ENCODE peak calls at places on chromosomes 5 and 9, in nine cellular contexts. One of them, this sample, is unnamed.

GRCh38 chr9:136840877-136841645 is 1.2 kb upstream of the AJM1 start:
- DNase-seq in dorsolateral prefrontal cortex: peak; percentile 86
- DNase-seq in mesendoderm: peak; percentile 59
- DNase-seq in effector memory CD4-positive, alpha-beta T cell: no peak
- DNase-seq in tibial nerve: no peak
- DNase-seq in upper lobe of right lung: no peak
- DNase-seq in ovary: no peak
- DNase-seq in Peyer's patch: peak; percentile 87
- DNase-seq in naive thymus-derived CD4-positive, alpha-beta T cell: no peak
- DNase-seq in this sample: no peak

GRCh38 chr5:173888473-173889135 is 455 bp downstream of the CPEB4 start:
- DNase-seq in dorsolateral prefrontal cortex: no peak
- DNase-seq in mesendoderm: peak; percentile 26
- DNase-seq in effector memory CD4-positive, alpha-beta T cell: peak; percentile 16
- DNase-seq in tibial nerve: no peak
- DNase-seq in upper lobe of right lung: peak; percentile 74
- DNase-seq in ovary: peak; percentile 56
- DNase-seq in Peyer's patch: peak; percentile 53
- DNase-seq in naive thymus-derived CD4-positive, alpha-beta T cell: no peak
- DNase-seq in this sample: peak; percentile 87

GRCh38 chr5:125422342-125422741 is 675.9 kb upstream of the ZNF608 start:
- DNase-seq in dorsolateral prefrontal cortex: no peak
- DNase-seq in mesendoderm: no peak
- DNase-seq in effector memory CD4-positive, alpha-beta T cell: no peak
- DNase-seq in tibial nerve: no peak
- DNase-seq in upper lobe of right lung: no peak
- DNase-seq in ovary: no peak
- DNase-seq in Peyer's patch: no peak
- DNase-seq in naive thymus-derived CD4-positive, alpha-beta T cell: no peak
- DNase-seq in this sample: no peak

GRCh38 chr5:118478852-118479251 is 509.5 kb downstream of the DTWD2 start:
- DNase-seq in dorsolateral prefrontal cortex: no peak
- DNase-seq in mesendoderm: no peak
- DNase-seq in effector memory CD4-positive, alpha-beta T cell: no peak
- DNase-seq in tibial nerve: no peak
- DNase-seq in upper lobe of right lung: no peak
- DNase-seq in ovary: no peak
- DNase-seq in Peyer's patch: no peak
- DNase-seq in naive thymus-derived CD4-positive, alpha-beta T cell: no peak
- DNase-seq in this sample: no peak

GRCh38 chr5:155092318-155092717 is 78.8 kb downstream of the KIF4B start:
- DNase-seq in dorsolateral prefrontal cortex: no peak
- DNase-seq in mesendoderm: no peak
- DNase-seq in effector memory CD4-positive, alpha-beta T cell: no peak
- DNase-seq in tibial nerve: no peak
- DNase-seq in upper lobe of right lung: no peak
- DNase-seq in ovary: no peak
- DNase-seq in Peyer's patch: no peak
- DNase-seq in naive thymus-derived CD4-positive, alpha-beta T cell: no peak
- DNase-seq in this sample: no peak

GRCh38 chr5:91307023-91307422 is 76.1 kb downstream of the ARRDC3 start:
- DNase-seq in dorsolateral prefrontal cortex: no peak
- DNase-seq in mesendoderm: no peak
- DNase-seq in effector memory CD4-positive, alpha-beta T cell: no peak
- DNase-seq in tibial nerve: peak; percentile 61
- DNase-seq in upper lobe of right lung: no peak
- DNase-seq in ovary: peak; percentile 63
- DNase-seq in Peyer's patch: no peak
- DNase-seq in naive thymus-derived CD4-positive, alpha-beta T cell: no peak
- DNase-seq in this sample: no peak

GRCh38 chr9:127871531-127871930 is 5.9 kb downstream of the AK1 start:
- DNase-seq in dorsolateral prefrontal cortex: no peak
- DNase-seq in mesendoderm: no peak
- DNase-seq in effector memory CD4-positive, alpha-beta T cell: no peak
- DNase-seq in tibial nerve: no peak
- DNase-seq in upper lobe of right lung: peak; percentile 57
- DNase-seq in ovary: no peak
- DNase-seq in Peyer's patch: no peak
- DNase-seq in naive thymus-derived CD4-positive, alpha-beta T cell: no peak
- DNase-seq in this sample: no peak

GRCh38 chr5:68290260-68290674 is 74.7 kb downstream of the PIK3R1 start:
- DNase-seq in dorsolateral prefrontal cortex: no peak
- DNase-seq in mesendoderm: no peak
- DNase-seq in effector memory CD4-positive, alpha-beta T cell: no peak
- DNase-seq in tibial nerve: peak; percentile 55
- DNase-seq in upper lobe of right lung: no peak
- DNase-seq in ovary: peak; percentile 56
- DNase-seq in Peyer's patch: no peak
- DNase-seq in naive thymus-derived CD4-positive, alpha-beta T cell: no peak
- DNase-seq in this sample: no peak

GRCh38 chr9:6739218-6739617 is 18.6 kb upstream of the KDM4C start:
- DNase-seq in dorsolateral prefrontal cortex: no peak
- DNase-seq in mesendoderm: peak; percentile 32
- DNase-seq in effector memory CD4-positive, alpha-beta T cell: no peak
- DNase-seq in tibial nerve: no peak
- DNase-seq in upper lobe of right lung: peak; percentile 5
- DNase-seq in ovary: no peak
- DNase-seq in Peyer's patch: no peak
- DNase-seq in naive thymus-derived CD4-positive, alpha-beta T cell: no peak
- DNase-seq in this sample: no peak

GRCh38 chr9:90943341-90943740 is 141.7 kb downstream of the SYK start:
- DNase-seq in dorsolateral prefrontal cortex: no peak
- DNase-seq in mesendoderm: no peak
- DNase-seq in effector memory CD4-positive, alpha-beta T cell: no peak
- DNase-seq in tibial nerve: no peak
- DNase-seq in upper lobe of right lung: no peak
- DNase-seq in ovary: no peak
- DNase-seq in Peyer's patch: no peak
- DNase-seq in naive thymus-derived CD4-positive, alpha-beta T cell: no peak
- DNase-seq in this sample: no peak

GRCh38 chr9:78472111-78472510 is 175.2 kb downstream of the PSAT1 start:
- DNase-seq in dorsolateral prefrontal cortex: no peak
- DNase-seq in mesendoderm: no peak
- DNase-seq in effector memory CD4-positive, alpha-beta T cell: no peak
- DNase-seq in tibial nerve: no peak
- DNase-seq in upper lobe of right lung: no peak
- DNase-seq in ovary: no peak
- DNase-seq in Peyer's patch: no peak
- DNase-seq in naive thymus-derived CD4-positive, alpha-beta T cell: no peak
- DNase-seq in this sample: no peak

GRCh38 chr9:70588381-70588780 is 173.9 kb upstream of the KLF9 start:
- DNase-seq in dorsolateral prefrontal cortex: no peak
- DNase-seq in mesendoderm: no peak
- DNase-seq in effector memory CD4-positive, alpha-beta T cell: no peak
- DNase-seq in tibial nerve: no peak
- DNase-seq in upper lobe of right lung: no peak
- DNase-seq in ovary: no peak
- DNase-seq in Peyer's patch: no peak
- DNase-seq in naive thymus-derived CD4-positive, alpha-beta T cell: no peak
- DNase-seq in this sample: no peak

GRCh38 chr5:36744678-36745659 is 131.6 kb upstream of the NIPBL start:
- DNase-seq in dorsolateral prefrontal cortex: peak; percentile 76
- DNase-seq in mesendoderm: peak; percentile 94
- DNase-seq in effector memory CD4-positive, alpha-beta T cell: no peak
- DNase-seq in tibial nerve: peak; percentile 40
- DNase-seq in upper lobe of right lung: peak; percentile 91
- DNase-seq in ovary: peak; percentile 85
- DNase-seq in Peyer's patch: peak; percentile 86
- DNase-seq in naive thymus-derived CD4-positive, alpha-beta T cell: peak; percentile 28
- DNase-seq in this sample: peak; percentile 86

GRCh38 chr9:128116104-128117083 is 11.1 kb downstream of the PTGES2 start:
- DNase-seq in dorsolateral prefrontal cortex: no peak
- DNase-seq in mesendoderm: no peak
- DNase-seq in effector memory CD4-positive, alpha-beta T cell: no peak
- DNase-seq in tibial nerve: no peak
- DNase-seq in upper lobe of right lung: peak; percentile 62
- DNase-seq in ovary: peak; percentile 38
- DNase-seq in Peyer's patch: peak; percentile 49
- DNase-seq in naive thymus-derived CD4-positive, alpha-beta T cell: no peak
- DNase-seq in this sample: peak; percentile 24

GRCh38 chr9:120175031-120175430 is 404.9 kb downstream of the CDK5RAP2 start:
- DNase-seq in dorsolateral prefrontal cortex: no peak
- DNase-seq in mesendoderm: no peak
- DNase-seq in effector memory CD4-positive, alpha-beta T cell: no peak
- DNase-seq in tibial nerve: no peak
- DNase-seq in upper lobe of right lung: no peak
- DNase-seq in ovary: no peak
- DNase-seq in Peyer's patch: no peak
- DNase-seq in naive thymus-derived CD4-positive, alpha-beta T cell: no peak
- DNase-seq in this sample: no peak

GRCh38 chr9:124779368-124780059 is 2.6 kb downstream of the OLFML2A start:
- DNase-seq in dorsolateral prefrontal cortex: peak; percentile 30
- DNase-seq in mesendoderm: peak; percentile 90
- DNase-seq in effector memory CD4-positive, alpha-beta T cell: no peak
- DNase-seq in tibial nerve: no peak
- DNase-seq in upper lobe of right lung: peak; percentile 36
- DNase-seq in ovary: peak; percentile 75
- DNase-seq in Peyer's patch: peak; percentile 45
- DNase-seq in naive thymus-derived CD4-positive, alpha-beta T cell: no peak
- DNase-seq in this sample: no peak

GRCh38 chr5:178130576-178131445 is at the start of gene RMND5B:
- DNase-seq in dorsolateral prefrontal cortex: peak; percentile 90
- DNase-seq in mesendoderm: peak; percentile 87
- DNase-seq in effector memory CD4-positive, alpha-beta T cell: peak; percentile 74
- DNase-seq in tibial nerve: peak; percentile 44
- DNase-seq in upper lobe of right lung: peak; percentile 94
- DNase-seq in ovary: peak; percentile 90
- DNase-seq in Peyer's patch: peak; percentile 92
- DNase-seq in naive thymus-derived CD4-positive, alpha-beta T cell: peak; percentile 79
- DNase-seq in this sample: peak; percentile 81

GRCh38 chr9:93960971-93961841 is 6.1 kb upstream of the BARX1 start:
- DNase-seq in dorsolateral prefrontal cortex: no peak
- DNase-seq in mesendoderm: no peak
- DNase-seq in effector memory CD4-positive, alpha-beta T cell: no peak
- DNase-seq in tibial nerve: no peak
- DNase-seq in upper lobe of right lung: peak; percentile 57
- DNase-seq in ovary: peak; percentile 25
- DNase-seq in Peyer's patch: no peak
- DNase-seq in naive thymus-derived CD4-positive, alpha-beta T cell: no peak
- DNase-seq in this sample: no peak

GRCh38 chr5:173671121-173671949 is 54.9 kb upstream of the BOD1 start:
- DNase-seq in dorsolateral prefrontal cortex: peak; percentile 81
- DNase-seq in mesendoderm: peak; percentile 44
- DNase-seq in effector memory CD4-positive, alpha-beta T cell: no peak
- DNase-seq in tibial nerve: peak; percentile 18
- DNase-seq in upper lobe of right lung: peak; percentile 63
- DNase-seq in ovary: no peak
- DNase-seq in Peyer's patch: peak; percentile 60
- DNase-seq in naive thymus-derived CD4-positive, alpha-beta T cell: no peak
- DNase-seq in this sample: peak; percentile 49

DNA sequence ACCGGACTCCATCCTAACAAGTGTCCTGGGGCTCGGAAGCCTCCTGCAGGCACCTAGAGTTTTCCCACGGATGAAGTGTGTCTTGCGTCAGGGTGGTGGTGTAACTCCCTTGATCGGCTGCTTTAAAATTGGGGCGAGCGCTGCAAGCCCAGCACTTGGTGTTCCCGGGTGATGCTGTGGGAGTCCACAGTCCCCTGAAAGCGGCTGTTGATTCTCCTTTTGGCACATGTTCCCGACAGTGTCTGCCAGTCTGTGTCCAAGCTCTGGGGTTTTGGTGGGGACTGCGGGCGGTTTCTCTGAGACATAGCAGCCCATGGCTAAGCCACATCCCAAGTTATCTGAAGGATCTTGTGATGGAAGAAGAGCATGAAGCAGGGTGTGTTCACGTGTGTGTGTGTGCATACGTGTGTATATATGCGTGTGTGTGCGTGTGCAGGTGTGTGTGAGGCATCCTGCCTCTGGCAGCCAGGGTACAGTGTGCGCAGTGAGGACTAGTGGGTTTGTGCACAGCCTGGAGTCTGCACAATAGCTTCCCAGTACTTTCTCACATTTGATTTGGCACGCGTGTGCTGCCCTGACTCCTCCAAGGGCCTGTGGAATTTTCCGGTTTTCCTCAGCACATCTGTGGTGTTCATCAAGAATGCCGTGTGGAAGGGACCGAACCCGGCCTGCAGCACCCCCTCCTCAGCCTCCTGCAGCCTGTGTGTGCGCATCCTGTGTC is 16.9 kb downstream of the SLC25A48 start:
- DNase-seq in dorsolateral prefrontal cortex: peak; percentile 68
- DNase-seq in mesendoderm: no peak
- DNase-seq in effector memory CD4-positive, alpha-beta T cell: no peak
- DNase-seq in tibial nerve: no peak
- DNase-seq in upper lobe of right lung: no peak
- DNase-seq in ovary: no peak
- DNase-seq in Peyer's patch: peak; percentile 22
- DNase-seq in naive thymus-derived CD4-positive, alpha-beta T cell: no peak
- DNase-seq in this sample: no peak
- H3K27me3 ChIP-seq in dorsolateral prefrontal cortex: no peaks in the 10 kb centered on the region
- H3K27me3 ChIP-seq in mesendoderm: no peaks in the 10 kb centered on the region
- H3K27me3 ChIP-seq in effector memory CD4-positive, alpha-beta T cell: no peaks in the 10 kb centered on the region
- H3K27me3 ChIP-seq in tibial nerve: no peaks in the 10 kb centered on the region
- H3K27me3 ChIP-seq in upper lobe of right lung: no peaks in the 10 kb centered on the region
- H3K27me3 ChIP-seq in ovary: no peaks in the 10 kb centered on the region
- H3K27me3 ChIP-seq in Peyer's patch: no peaks in the 10 kb centered on the region
- H3K27me3 ChIP-seq in naive thymus-derived CD4-positive, alpha-beta T cell: no peaks in the 10 kb centered on the region
- H3K27me3 ChIP-seq in this sample: peaks cover 2% of the 10 kb centered on the region

GRCh38 chr9:85528607-85529006 is 213.1 kb downstream of the AGTPBP1 start:
- DNase-seq in dorsolateral prefrontal cortex: no peak
- DNase-seq in mesendoderm: no peak
- DNase-seq in effector memory CD4-positive, alpha-beta T cell: no peak
- DNase-seq in tibial nerve: no peak
- DNase-seq in upper lobe of right lung: no peak
- DNase-seq in ovary: no peak
- DNase-seq in Peyer's patch: no peak
- DNase-seq in naive thymus-derived CD4-positive, alpha-beta T cell: no peak
- DNase-seq in this sample: no peak
- H3K27me3 ChIP-seq in dorsolateral prefrontal cortex: no peaks in the 10 kb centered on the region
- H3K27me3 ChIP-seq in mesendoderm: no peaks in the 10 kb centered on the region
- H3K27me3 ChIP-seq in effector memory CD4-positive, alpha-beta T cell: no peaks in the 10 kb centered on the region
- H3K27me3 ChIP-seq in tibial nerve: no peaks in the 10 kb centered on the region
- H3K27me3 ChIP-seq in upper lobe of right lung: no peaks in the 10 kb centered on the region
- H3K27me3 ChIP-seq in ovary: no peaks in the 10 kb centered on the region
- H3K27me3 ChIP-seq in Peyer's patch: no peaks in the 10 kb centered on the region
- H3K27me3 ChIP-seq in naive thymus-derived CD4-positive, alpha-beta T cell: no peaks in the 10 kb centered on the region
- H3K27me3 ChIP-seq in this sample: no peaks in the 10 kb centered on the region

GRCh38 chr5:77651343-77651742 is 12.8 kb upstream of the OTP start:
- DNase-seq in dorsolateral prefrontal cortex: no peak
- DNase-seq in mesendoderm: no peak
- DNase-seq in effector memory CD4-positive, alpha-beta T cell: no peak
- DNase-seq in tibial nerve: no peak
- DNase-seq in upper lobe of right lung: no peak
- DNase-seq in ovary: no peak
- DNase-seq in Peyer's patch: no peak
- DNase-seq in naive thymus-derived CD4-positive, alpha-beta T cell: no peak
- DNase-seq in this sample: no peak
- H3K27me3 ChIP-seq in dorsolateral prefrontal cortex: peaks cover 3% of the 10 kb centered on the region
- H3K27me3 ChIP-seq in mesendoderm: peaks cover 13% of the 10 kb centered on the region
- H3K27me3 ChIP-seq in effector memory CD4-positive, alpha-beta T cell: peaks cover under 1% of the 10 kb centered on the region
- H3K27me3 ChIP-seq in tibial nerve: peaks cover 21% of the 10 kb centered on the region
- H3K27me3 ChIP-seq in upper lobe of right lung: peaks cover 24% of the 10 kb centered on the region
- H3K27me3 ChIP-seq in ovary: no peaks in the 10 kb centered on the region
- H3K27me3 ChIP-seq in Peyer's patch: no peaks in the 10 kb centered on the region
- H3K27me3 ChIP-seq in naive thymus-derived CD4-positive, alpha-beta T cell: no peaks in the 10 kb centered on the region
- H3K27me3 ChIP-seq in this sample: peaks cover 71% of the 10 kb centered on the region

DNA sequence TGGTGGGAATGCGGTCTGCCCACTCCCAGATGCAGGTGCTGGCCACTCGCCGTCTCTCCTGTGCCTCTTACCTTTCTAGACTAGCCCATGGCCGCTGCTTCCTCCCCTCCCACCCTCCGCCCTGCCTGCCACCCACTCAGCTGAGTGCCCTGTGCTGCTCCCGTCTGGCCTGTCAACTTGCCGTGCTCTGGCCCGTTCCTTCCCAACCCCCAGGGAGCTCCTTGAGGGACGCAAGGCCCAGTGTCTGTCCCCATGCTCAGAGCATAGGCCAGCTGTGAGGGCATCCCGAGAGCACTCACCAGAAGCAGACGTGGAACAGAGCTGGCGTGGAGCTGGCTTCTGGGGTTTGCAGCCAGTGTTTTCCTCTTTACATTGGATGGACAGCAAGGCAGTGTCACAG is 20.2 kb downstream of the HNRNPH1 start:
- DNase-seq in dorsolateral prefrontal cortex: peak; percentile 19
- DNase-seq in mesendoderm: no peak
- DNase-seq in effector memory CD4-positive, alpha-beta T cell: no peak
- DNase-seq in tibial nerve: no peak
- DNase-seq in upper lobe of right lung: peak; percentile 62
- DNase-seq in ovary: peak; percentile 28
- DNase-seq in Peyer's patch: no peak
- DNase-seq in naive thymus-derived CD4-positive, alpha-beta T cell: no peak
- DNase-seq in this sample: no peak
- H3K27me3 ChIP-seq in dorsolateral prefrontal cortex: no peaks in the 10 kb centered on the region
- H3K27me3 ChIP-seq in mesendoderm: no peaks in the 10 kb centered on the region
- H3K27me3 ChIP-seq in effector memory CD4-positive, alpha-beta T cell: no peaks in the 10 kb centered on the region
- H3K27me3 ChIP-seq in tibial nerve: no peaks in the 10 kb centered on the region
- H3K27me3 ChIP-seq in upper lobe of right lung: no peaks in the 10 kb centered on the region
- H3K27me3 ChIP-seq in ovary: no peaks in the 10 kb centered on the region
- H3K27me3 ChIP-seq in Peyer's patch: no peaks in the 10 kb centered on the region
- H3K27me3 ChIP-seq in naive thymus-derived CD4-positive, alpha-beta T cell: no peaks in the 10 kb centered on the region
- H3K27me3 ChIP-seq in this sample: no peaks in the 10 kb centered on the region

This sample was measured in left lung.